ENCODE peak calls at places on chromosome 6, in four cellular contexts. Z is lower lobe of right lung, J is right lobe of liver, B is epithelial cell of esophagus. R is an unnamed sample.

GRCh38 chr6:163354779-163355431 is 59.6 kb upstream of the QKI start:
- DNase-seq in B (peak; percentile 14), Z (peak; percentile 58), J (no peak), R (no peak)

GRCh38 chr6:90445533-90446108 is 141.3 kb downstream of the MAP3K7 start:
- DNase-seq in B (no peak), J (no peak), Z (no peak), R (no peak)

GRCh38 chr6:111551521-111552231 is 54.0 kb downstream of the TRAF3IP2 start:
- DNase-seq in J (peak; percentile 62), B (no peak), Z (peak; percentile 75), R (no peak)

GRCh38 chr6:166167258-166167731 is 356 bp downstream of the TBXT start:
- DNase-seq in Z (no peak), J (no peak), B (no peak), R (no peak)

GRCh38 chr6:9405825-9406224 is 970.5 kb upstream of the SLC35B3 start:
- DNase-seq in Z (no peak), B (no peak), J (no peak), R (no peak)

GRCh38 chr6:118677193-118677592 is 25.8 kb upstream of the CEP85L start:
- DNase-seq in Z (no peak), J (no peak), B (no peak), R (no peak)

GRCh38 chr6:53671111-53671510 is 5.6 kb upstream of the KLHL31 start:
- DNase-seq in B (peak; percentile 66), Z (no peak), J (no peak), R (no peak)

GRCh38 chr6:156796627-156797026 is 19.4 kb downstream of the ARID1B start:
- DNase-seq in J (no peak), B (no peak), Z (no peak), R (no peak)

GRCh38 chr6:28648878-28649375 is 123.2 kb downstream of the GPX5 start:
- DNase-seq in B (no peak), Z (no peak), J (no peak), R (no peak)

GRCh38 chr6:99324996-99325395 is 24.5 kb downstream of the FAXC start:
- DNase-seq in J (no peak), Z (no peak), B (no peak), R (no peak)

GRCh38 chr6:109449064-109449788 is 6.3 kb downstream of the MICAL1 start:
- DNase-seq in B (no peak), Z (no peak), J (no peak), R (no peak)

GRCh38 chr6:73521351-73522254 is 771 bp upstream of the EEF1A1 start:
- DNase-seq in B (peak; percentile 76), Z (peak; percentile 83), J (peak; percentile 84), R (no peak)

GRCh38 chr6:138986578-138986977 is 1.5 kb downstream of the REPS1 start:
- DNase-seq in J (no peak), Z (no peak), B (peak; percentile 34), R (no peak)

GRCh38 chr6:126748141-126748540 is 370.3 kb upstream of the RSPO3 start:
- DNase-seq in Z (no peak), J (no peak), B (no peak), R (no peak)

GRCh38 chr6:71879016-71879415 is 7.3 kb upstream of the RIMS1 start:
- DNase-seq in J (no peak), B (no peak), Z (no peak), R (peak; percentile 21)

GRCh38 chr6:131013495-131013894 is 49.5 kb downstream of the EPB41L2 start:
- DNase-seq in J (no peak), B (no peak), Z (no peak), R (peak; percentile 66)

GRCh38 chr6:6823030-6823429 is 234.5 kb downstream of the LY86 start:
- DNase-seq in B (no peak), J (no peak), Z (no peak), R (no peak)

GRCh38 chr6:6725120-6725833 is 136.8 kb downstream of the LY86 start:
- DNase-seq in J (no peak), B (no peak), Z (no peak), R (no peak)

GRCh38 chr6:134640975-134641429 is 308.9 kb downstream of the ALDH8A1 start:
- DNase-seq in B (peak; percentile 89), J (peak; percentile 66), Z (peak; percentile 73), R (peak; percentile 86)

GRCh38 chr6:147135211-147135672 is 69.0 kb upstream of the STXBP5 start:
- DNase-seq in Z (no peak), B (peak; percentile 93), J (no peak), R (no peak)

GRCh38 chr6:12576389-12576788 is 140.2 kb upstream of the PHACTR1 start:
- DNase-seq in Z (no peak), J (no peak), B (peak; percentile 81), R (no peak)

GRCh38 chr6:46486186-46486585 is 5.1 kb downstream of the RCAN2 start:
- DNase-seq in B (no peak), Z (no peak), J (no peak), R (no peak)

GRCh38 chr6:7911345-7911725 is 747 bp upstream of the TXNDC5 start:
- DNase-seq in Z (no peak), B (peak; percentile 63), J (no peak), R (no peak)

DNA sequence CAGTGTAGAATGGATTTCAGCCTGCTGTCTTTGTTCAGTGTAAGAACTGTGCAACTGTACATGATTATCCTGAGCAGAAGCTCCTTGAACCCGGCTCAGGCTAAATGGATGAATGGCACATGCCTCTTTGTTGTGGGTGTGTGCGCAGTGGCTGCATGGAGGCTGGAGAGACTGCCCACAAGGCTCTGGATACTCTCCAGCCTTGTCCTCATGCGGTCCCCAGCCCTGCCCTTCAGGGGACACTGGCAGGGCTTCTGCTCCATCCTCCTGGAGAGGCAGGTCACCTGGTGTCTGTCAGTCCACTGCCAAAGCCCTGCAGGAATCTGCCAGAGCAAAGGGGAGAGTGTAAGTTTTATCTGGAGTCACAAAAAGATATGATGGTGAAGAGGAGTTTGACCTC is 241.7 kb upstream of the EXOC2 start:
- DNase-seq in J (no peak), Z (no peak), B (no peak), R (no peak)
- H3K4me3 ChIP-seq in J (no peak overlapping the region), Z (no peak overlapping the region), B (no peak overlapping the region), R (no peak overlapping the region)

DNA sequence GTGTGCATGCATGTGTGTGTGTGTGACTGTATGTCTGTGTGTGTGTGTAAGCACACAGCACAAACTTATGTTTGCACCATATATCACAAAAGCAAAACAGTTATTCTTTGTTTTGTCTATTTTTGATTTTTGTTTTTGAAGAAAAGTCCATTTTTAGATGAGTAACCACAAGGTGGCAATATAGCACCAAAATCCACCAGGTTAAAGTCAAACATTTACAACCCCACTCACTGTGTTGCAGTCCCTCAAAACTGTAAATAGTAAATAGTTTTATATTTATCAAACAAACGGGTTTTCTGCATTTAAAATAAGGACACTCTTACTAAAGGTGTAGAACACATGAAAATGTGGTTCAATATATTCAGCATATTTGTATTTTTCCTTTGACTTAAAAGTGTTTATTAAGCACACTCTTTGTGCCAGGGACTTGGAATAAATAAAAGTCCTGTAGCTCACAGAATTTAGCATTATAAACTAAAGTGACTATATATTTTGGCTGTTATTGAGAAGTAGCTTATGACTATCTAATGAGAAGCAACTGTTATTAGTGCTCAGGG is 118.5 kb downstream of the GFRAL start:
- DNase-seq in B (peak; percentile 51), Z (no peak), J (no peak), R (no peak)
- TF ChIP-seq CTCF in B (peak; percentile 54), Z (peak; percentile 43), J (peak; percentile 43), R (peak; percentile 9)

GRCh38 chr6:45423901-45424627 is 46.3 kb upstream of the SUPT3H start:
- DNase-seq in Z (peak; percentile 70), J (peak; percentile 60), B (peak; percentile 28), R (no peak)
- H3K4me3 ChIP-seq in Z (peak overlapping the region; percentile 60), J (peak overlapping the region; percentile 48), B (peak overlapping the region; percentile 62), R (peak overlapping the region; percentile 96)

DNA sequence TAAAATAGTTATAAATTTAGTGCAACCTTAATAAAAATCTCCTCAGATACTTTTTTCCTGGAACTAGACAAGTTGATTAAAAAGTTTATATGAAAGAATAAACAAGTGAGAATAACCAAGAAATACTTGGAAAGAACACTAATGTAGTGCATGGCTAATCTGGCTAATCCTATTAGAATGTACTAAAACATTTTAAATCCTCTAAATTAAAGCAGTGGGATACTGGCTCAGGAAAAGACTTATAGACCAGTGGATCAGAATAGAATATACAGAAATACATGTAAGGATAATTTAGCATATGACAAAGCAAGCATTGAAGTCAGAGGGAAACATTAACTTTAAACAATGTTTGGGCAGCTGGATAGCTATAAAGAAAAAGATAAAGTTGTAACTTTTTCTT is 41.1 kb upstream of the ERVFRD-1 start:
- DNase-seq in Z (no peak), J (no peak), B (no peak), R (no peak)
- TF ChIP-seq CTCF in Z (no peak), J (no peak), B (no peak), R (no peak)

GRCh38 chr6:18264338-18265098 is at the start of gene DEK:
- DNase-seq in B (peak; percentile 86), Z (peak; percentile 90), J (peak; percentile 91), R (no peak)

GRCh38 chr6:18266524-18266908 is 2.2 kb upstream of the DEK start:
- DNase-seq in J (no peak), B (no peak), Z (no peak), R (no peak)

GRCh38 chr6:18263561-18264337 is 581 bp downstream of the DEK start:
- DNase-seq in B (peak; percentile 61), J (peak; percentile 81), Z (peak; percentile 74), R (no peak)

GRCh38 chr6:18265099-18265372 is 706 bp upstream of the DEK start:
- DNase-seq in B (no peak), Z (no peak), J (no peak), R (no peak)

GRCh38 chr6:18265787-18266523 is 1.6 kb upstream of the DEK start:
- DNase-seq in B (no peak), Z (no peak), J (no peak), R (no peak)
- H3K4me3 ChIP-seq in B (no peak overlapping the region), Z (no peak overlapping the region), J (no peak overlapping the region), R (no peak overlapping the region)